ENCODE peak calls at places on chromosomes 12 and 14, in ten cellular contexts. J, W, R, P, Y, I, V, C, H and B are unnamed samples.

GRCh38 chr12:47032644-47033043 is 46.8 kb upstream of the PCED1B start:
- DNase-seq in V (no peak), C (peak; percentile 84), J (no peak), H (no peak), R (peak; percentile 56), P (peak; percentile 72), Y (peak; percentile 60), I (no peak), W (peak; percentile 61), B (no peak)

GRCh38 chr12:24226745-24227350 is 277.4 kb upstream of the SOX5 start:
- DNase-seq in P (peak; percentile 59), J (no peak), H (no peak), R (no peak), W (peak; percentile 2), V (no peak), C (peak; percentile 91), I (no peak), Y (no peak), B (peak; percentile 63)

GRCh38 chr14:63988579-63988978 is 135.8 kb downstream of the SYNE2 start:
- DNase-seq in R (no peak), W (no peak), Y (no peak), I (no peak), H (no peak), P (no peak), C (no peak), J (no peak), V (no peak), B (no peak)

GRCh38 chr12:52399756-52400155 is 6.4 kb downstream of the KRT82 start:
- DNase-seq in V (no peak), I (peak; percentile 57), R (no peak), C (no peak), H (no peak), P (no peak), Y (no peak), J (no peak), W (no peak), B (no peak)

GRCh38 chr14:21748869-21749303 is 75.3 kb upstream of the OR4E1 start:
- DNase-seq in J (peak; percentile 25), P (peak; percentile 68), I (no peak), H (peak; percentile 15), V (no peak), Y (peak; percentile 43), R (peak; percentile 29), C (peak; percentile 64), W (peak; percentile 43), B (no peak)

GRCh38 chr12:51082561-51083139 is 746 bp downstream of the CSRNP2 start:
- DNase-seq in Y (peak; percentile 43), R (peak; percentile 10), P (no peak), J (no peak), C (peak; percentile 42), V (peak; percentile 10), W (no peak), I (no peak), H (peak; percentile 52), B (no peak)

GRCh38 chr12:7460375-7461259 is 16.7 kb upstream of the CD163L1 start:
- DNase-seq in V (no peak), R (peak; percentile 31), Y (peak; percentile 54), C (peak; percentile 47), I (no peak), P (peak; percentile 76), J (peak; percentile 40), H (peak; percentile 66), W (peak; percentile 66), B (no peak)

GRCh38 chr14:23136566-23137133 is 17.6 kb upstream of the CEBPE start:
- DNase-seq in J (no peak), H (no peak), C (no peak), W (no peak), P (no peak), I (no peak), R (no peak), V (no peak), Y (no peak), B (no peak)

DNA sequence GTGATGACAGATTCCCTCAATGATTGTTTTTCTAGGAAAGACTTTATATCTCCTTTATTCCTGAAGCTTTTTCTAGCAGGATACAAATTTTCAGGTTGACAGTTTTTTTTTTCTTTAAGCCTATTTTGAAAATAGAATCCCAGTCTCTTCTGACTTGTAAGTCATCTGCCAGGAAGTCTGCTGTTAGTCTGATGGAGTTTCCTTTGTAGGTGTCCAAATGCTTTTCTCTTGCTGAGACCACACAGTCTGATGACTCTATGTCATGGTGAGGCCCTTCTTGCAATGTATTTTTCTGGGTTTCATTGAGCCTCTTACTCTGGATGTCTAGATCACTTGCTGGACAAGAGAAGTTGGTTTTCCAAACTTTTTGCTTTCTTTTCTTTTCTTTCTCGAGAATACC is 30.6 kb downstream of the USP15 start:
- DNase-seq in H (no peak), W (no peak), V (no peak), P (no peak), R (no peak), J (no peak), C (no peak), I (no peak), Y (no peak), B (no peak)
- H3K9me3 ChIP-seq in H (peaks cover 3% of the 10 kb centered on the region), W (no peaks in the 10 kb centered on the region), V (no peaks in the 10 kb centered on the region), P (peaks cover 6% of the 10 kb centered on the region), R (peaks cover 11% of the 10 kb centered on the region), J (no peaks in the 10 kb centered on the region), C (no peaks in the 10 kb centered on the region), I (no peaks in the 10 kb centered on the region), Y (peaks cover 31% of the 10 kb centered on the region), B (peaks cover 11% of the 10 kb centered on the region)

GRCh38 chr14:68894123-68894522 is 85.0 kb downstream of the ACTN1 start:
- DNase-seq in C (peak; percentile 86), P (no peak), I (peak; percentile 95), V (no peak), Y (no peak), J (no peak), R (no peak), H (no peak), W (no peak), B (no peak)

GRCh38 chr14:68896132-68896531 is 83.0 kb downstream of the ACTN1 start:
- DNase-seq in J (no peak), C (no peak), I (no peak), V (no peak), P (no peak), H (no peak), W (peak; percentile 3), R (no peak), Y (peak; percentile 14), B (no peak)

GRCh38 chr14:68893566-68893965 is 85.5 kb downstream of the ACTN1 start:
- DNase-seq in Y (no peak), W (no peak), C (no peak), V (no peak), J (no peak), P (no peak), R (no peak), H (no peak), I (peak; percentile 69), B (no peak)

GRCh38 chr14:68894802-68895201 is 84.3 kb downstream of the ACTN1 start:
- DNase-seq in I (no peak), V (no peak), W (no peak), Y (no peak), C (peak; percentile 39), R (no peak), H (no peak), P (no peak), J (no peak), B (no peak)

GRCh38 chr14:68895304-68895703 is 83.8 kb downstream of the ACTN1 start:
- DNase-seq in R (no peak), W (no peak), C (no peak), H (no peak), I (no peak), Y (no peak), V (no peak), P (no peak), J (no peak), B (no peak)
- H3K27ac ChIP-seq in R (no peak overlapping the region), W (no peak overlapping the region), C (no peak overlapping the region), H (no peak overlapping the region), I (peak overlapping the region; percentile 99), Y (no peak overlapping the region), V (no peak overlapping the region), P (no peak overlapping the region), J (no peak overlapping the region), B (peak overlapping the region; percentile 11)

GRCh38 chr14:104678901-104679705 is 10.3 kb upstream of the INF2 start:
- DNase-seq in Y (no peak), W (no peak), I (peak; percentile 65), V (no peak), C (no peak), P (no peak), J (no peak), H (no peak), R (no peak), B (no peak)

GRCh38 chr14:104681689-104682074 is 7.7 kb upstream of the INF2 start:
- DNase-seq in V (peak; percentile 78), I (peak; percentile 96), P (peak; percentile 84), C (peak; percentile 93), J (peak; percentile 57), R (no peak), W (no peak), Y (no peak), H (peak; percentile 91), B (peak; percentile 88)

GRCh38 chr14:104682107-104682593 is 7.3 kb upstream of the INF2 start:
- DNase-seq in Y (no peak), W (no peak), J (no peak), C (peak; percentile 55), I (peak; percentile 62), H (peak; percentile 55), V (peak; percentile 8), R (no peak), P (no peak), B (no peak)

GRCh38 chr14:104680056-104680805 is 9.2 kb upstream of the INF2 start:
- DNase-seq in W (no peak), C (peak; percentile 75), P (peak; percentile 80), Y (no peak), V (no peak), J (peak; percentile 34), R (no peak), H (peak; percentile 85), I (peak; percentile 79), B (no peak)

DNA sequence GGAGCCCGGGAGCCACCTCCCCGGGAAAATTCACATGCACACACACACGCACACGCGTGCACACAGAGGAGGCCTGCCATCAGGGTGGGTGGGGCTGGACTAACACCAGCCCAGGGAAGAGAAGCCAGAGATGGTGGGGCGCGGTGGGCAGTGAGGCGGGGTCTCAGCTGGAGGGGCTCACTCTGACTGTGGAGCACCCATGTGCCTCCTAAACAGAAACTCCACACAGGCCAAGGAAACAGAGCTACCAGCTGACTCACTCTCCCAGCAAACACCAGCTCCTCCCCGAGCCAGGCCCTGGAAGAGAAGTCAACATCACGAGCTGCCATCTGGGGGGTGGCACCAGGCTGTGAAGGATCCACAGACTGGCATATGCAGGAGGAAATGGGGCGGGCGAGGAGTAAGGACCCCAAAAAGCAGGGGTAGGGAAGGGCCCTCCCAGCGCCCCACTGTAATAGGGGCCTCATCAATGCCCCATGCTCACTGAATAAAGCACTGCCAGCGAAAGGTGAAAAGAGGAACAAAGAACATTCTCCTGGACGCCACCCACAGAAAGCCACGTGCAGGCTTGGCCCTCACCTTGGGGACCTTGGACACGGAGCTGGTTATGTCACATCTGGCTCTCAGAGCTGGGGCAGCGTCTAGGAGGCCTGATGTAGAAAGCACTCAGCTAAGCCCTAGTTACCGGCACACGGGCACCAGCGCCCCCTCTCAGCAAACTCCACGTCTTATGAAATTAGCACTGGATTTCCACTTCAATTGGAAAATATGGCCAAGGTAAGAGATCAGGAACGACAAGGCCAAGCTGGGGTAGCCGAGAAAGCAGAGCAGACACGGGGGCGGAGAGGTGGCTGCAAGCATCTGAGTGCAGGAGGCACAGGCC is 8.4 kb upstream of the INF2 start:
- DNase-seq in Y (peak; percentile 83), V (no peak), C (peak; percentile 77), I (peak; percentile 89), H (peak; percentile 87), P (peak; percentile 76), J (no peak), W (no peak), R (no peak), B (no peak)
- H3K4me1 ChIP-seq in Y (peaks cover 48% of the 10 kb centered on the region), V (peaks cover 21% of the 10 kb centered on the region), C (peaks cover 52% of the 10 kb centered on the region), I (no peaks in the 10 kb centered on the region), H (peaks cover 82% of the 10 kb centered on the region), P (peaks cover 67% of the 10 kb centered on the region), J (peaks cover 32% of the 10 kb centered on the region), W (peaks cover 34% of the 10 kb centered on the region), R (peaks cover 27% of the 10 kb centered on the region), B (peaks cover 65% of the 10 kb centered on the region)

GRCh38 chr14:45790293-45790692 is 537.3 kb upstream of the MIS18BP1 start:
- DNase-seq in I (no peak), R (no peak), H (no peak), J (no peak), P (no peak), V (no peak), C (no peak), W (no peak), Y (no peak), B (no peak)

GRCh38 chr14:45787167-45787566 is 534.2 kb upstream of the MIS18BP1 start:
- DNase-seq in R (no peak), H (no peak), I (no peak), J (no peak), V (no peak), Y (peak; percentile 2), P (no peak), W (no peak), C (no peak), B (no peak)

GRCh38 chr14:45798659-45799058 is 545.7 kb upstream of the MIS18BP1 start:
- DNase-seq in R (no peak), P (no peak), Y (no peak), H (no peak), I (no peak), J (no peak), C (no peak), W (no peak), V (no peak), B (no peak)

DNA sequence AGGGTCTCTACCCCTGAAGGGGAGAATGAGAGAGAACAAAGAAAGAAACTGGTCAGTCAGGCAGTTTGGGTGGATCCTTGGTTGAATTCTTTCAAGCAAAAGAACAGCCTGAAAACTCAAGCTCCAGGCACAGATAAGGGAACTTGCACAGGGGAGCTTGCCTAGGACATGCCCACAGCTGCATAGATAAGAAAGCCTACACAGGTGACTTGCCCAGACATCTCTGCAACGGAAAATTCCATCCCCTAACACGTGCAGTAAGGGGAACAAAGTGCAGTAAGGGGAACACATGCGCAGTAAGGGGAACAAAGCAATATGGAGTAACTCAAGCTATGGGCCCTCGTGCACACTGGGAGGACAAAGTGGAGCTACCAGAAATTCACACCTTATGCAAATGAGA is 540.1 kb upstream of the MIS18BP1 start:
- DNase-seq in H (no peak), I (no peak), V (no peak), R (no peak), Y (no peak), C (no peak), J (no peak), W (no peak), P (peak; percentile 17), B (no peak)
- H3K9me3 ChIP-seq in H (no peaks in the 10 kb centered on the region), I (no peaks in the 10 kb centered on the region), V (no peaks in the 10 kb centered on the region), R (no peaks in the 10 kb centered on the region), Y (no peaks in the 10 kb centered on the region), C (no peaks in the 10 kb centered on the region), J (no peaks in the 10 kb centered on the region), W (no peaks in the 10 kb centered on the region), P (no peaks in the 10 kb centered on the region), B (peaks cover 12% of the 10 kb centered on the region)